ENCODE peak calls at places on chromosomes 6 and 20, in four cellular contexts. W is HepG2, H is K562, C is H1. M is an unnamed sample.

GRCh38 chr6:140185991-140186390 is 811.5 kb upstream of the CITED2 start:
- DNase-seq in W (no peak), H (no peak), C (no peak), M (no peak)

GRCh38 chr6:119858901-119859300 is 509.3 kb upstream of the MAN1A1 start:
- DNase-seq in W (no peak), H (no peak), C (no peak), M (no peak)

GRCh38 chr6:55875420-55875819 is at the start of gene BMP5:
- DNase-seq in W (no peak), H (no peak), C (no peak), M (no peak)

GRCh38 chr6:167791036-167791779 is 35.5 kb upstream of the AFDN start:
- DNase-seq in W (peak), H (no peak), C (no peak), M (no peak)

GRCh38 chr20:62938105-62938888 is at the start of gene GID8:
- DNase-seq in W (peak), H (no peak), C (no peak), M (no peak)

GRCh38 chr6:36184311-36184710 is 12.2 kb upstream of the BRPF3 start:
- DNase-seq in W (no peak), H (no peak), C (no peak), M (no peak)

GRCh38 chr6:4603856-4604369 is 172.3 kb upstream of the CDYL start:
- DNase-seq in W (no peak), H (no peak), C (no peak), M (no peak)

GRCh38 chr6:48765352-48765961 is 654.5 kb upstream of the PTCHD4 start:
- DNase-seq in W (peak), H (no peak), C (peak), M (no peak)

GRCh38 chr6:72620866-72621242 is 1.0 kb upstream of the KCNQ5 start:
- DNase-seq in W (no peak), H (no peak), C (no peak), M (no peak)

GRCh38 chr6:13859871-13860555 is 45.7 kb upstream of the MCUR1 start:
- DNase-seq in W (no peak), H (no peak), C (no peak), M (no peak)

GRCh38 chr6:57174511-57174907 is 2.4 kb downstream of the BAG2 start:
- DNase-seq in W (no peak), H (no peak), C (no peak), M (no peak)

GRCh38 chr20:63159826-63160640 is 55.9 kb downstream of the YTHDF1 start:
- DNase-seq in W (no peak), H (no peak), C (no peak), M (no peak)

DNA sequence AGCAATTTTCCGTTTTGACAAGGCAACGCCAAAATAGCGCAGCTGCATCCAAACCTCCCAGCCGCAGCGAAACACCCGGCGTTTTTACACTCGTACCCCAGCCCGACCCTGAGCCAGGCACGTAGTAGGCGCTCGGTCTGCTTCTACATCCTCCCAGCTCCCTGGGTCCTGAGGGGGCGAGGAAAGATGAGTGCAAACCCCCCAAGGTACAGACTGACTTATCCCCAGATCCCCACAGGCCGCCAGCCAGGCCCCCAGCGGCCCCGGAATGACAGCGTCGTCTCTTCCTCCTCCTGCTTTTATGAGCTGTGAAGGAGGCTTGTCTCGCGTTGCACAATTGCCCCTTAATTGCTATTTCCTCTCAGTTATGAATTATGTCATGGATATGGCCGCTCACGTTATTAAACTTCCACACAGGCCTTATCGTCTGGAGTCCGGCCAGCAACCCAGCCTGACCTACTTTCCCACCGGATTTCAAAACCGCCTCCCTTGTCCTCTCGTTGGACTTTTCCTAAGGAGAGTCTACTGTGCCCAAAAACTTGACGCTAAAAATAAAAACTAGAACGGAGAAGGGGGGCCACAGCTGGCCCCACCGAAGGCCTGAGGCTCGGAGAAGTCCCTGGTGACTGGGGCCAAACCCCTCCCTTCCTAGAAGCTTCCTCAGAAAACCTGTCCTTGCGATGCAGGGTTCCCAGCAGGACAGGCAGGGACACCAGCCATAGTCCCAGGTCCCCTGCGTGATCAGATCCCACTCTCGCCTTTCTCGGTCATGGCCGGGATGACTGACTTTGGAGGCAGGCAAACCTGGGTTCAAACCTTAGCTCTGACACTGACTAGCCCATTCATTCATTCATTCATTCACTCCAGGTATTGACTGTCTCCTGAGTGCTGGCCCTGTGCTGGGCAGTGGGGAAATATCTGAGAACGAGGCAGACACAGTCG is 130.9 kb upstream of the PTPN1 start:
- DNase-seq in W (no peak), H (no peak), C (no peak), M (no peak)
- TF ChIP-seq EP300 in W (no peak), H (no peak), C (no peak), M (no peak)

GRCh38 chr6:43771210-43771857 is 1.3 kb downstream of the VEGFA start:
- DNase-seq in W (peak), H (peak), C (no peak), M (no peak)
- TF ChIP-seq SRF in W (no peak), H (no peak), C (no peak), M (no peak)

GRCh38 chr6:20870493-20870892 is 336.2 kb downstream of the CDKAL1 start:
- DNase-seq in W (no peak), H (no peak), C (no peak), M (no peak)
- TF ChIP-seq EP300 in W (no peak), H (no peak), C (no peak), M (no peak)

GRCh38 chr20:60177080-60177479 is 218.9 kb downstream of the CDH26 start:
- DNase-seq in W (no peak), H (no peak), C (no peak), M (no peak)
- TF ChIP-seq SRF in W (no peak), H (no peak), C (no peak), M (no peak)

DNA sequence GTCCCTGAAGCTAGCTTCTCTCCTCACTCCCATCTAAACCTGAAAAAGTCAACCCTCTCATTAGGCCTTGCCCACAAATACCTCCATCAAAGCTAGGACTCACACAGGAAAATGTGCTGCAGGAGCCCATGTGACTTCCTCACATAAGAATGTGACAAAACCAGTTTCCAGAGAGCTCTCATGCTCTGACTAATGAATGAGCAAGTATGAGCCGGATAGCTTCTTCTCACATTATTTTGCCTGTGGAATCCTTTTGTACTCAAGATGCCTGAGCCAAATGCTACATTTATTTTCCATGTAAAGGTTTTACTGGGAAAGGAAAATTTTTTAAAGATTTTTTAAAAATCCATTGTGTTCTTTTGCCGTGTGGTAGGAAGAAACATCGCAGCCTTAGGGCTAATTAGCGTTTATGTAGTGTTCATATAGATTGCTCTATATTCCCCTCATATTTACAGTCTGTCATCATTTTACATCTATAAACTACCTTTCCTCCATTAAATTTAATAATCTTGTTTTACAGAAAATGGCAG is 68.6 kb upstream of the CCN6 start:
- DNase-seq in W (no peak), H (no peak), C (peak), M (no peak)
- TF ChIP-seq EP300 in W (no peak), H (no peak), C (no peak), M (no peak)

GRCh38 chr6:74409447-74409846 is 713.4 kb downstream of the CD109 start:
- DNase-seq in W (peak), H (no peak), C (no peak), M (no peak)
- TF ChIP-seq SRF in W (no peak), H (no peak), C (no peak), M (no peak)

DNA sequence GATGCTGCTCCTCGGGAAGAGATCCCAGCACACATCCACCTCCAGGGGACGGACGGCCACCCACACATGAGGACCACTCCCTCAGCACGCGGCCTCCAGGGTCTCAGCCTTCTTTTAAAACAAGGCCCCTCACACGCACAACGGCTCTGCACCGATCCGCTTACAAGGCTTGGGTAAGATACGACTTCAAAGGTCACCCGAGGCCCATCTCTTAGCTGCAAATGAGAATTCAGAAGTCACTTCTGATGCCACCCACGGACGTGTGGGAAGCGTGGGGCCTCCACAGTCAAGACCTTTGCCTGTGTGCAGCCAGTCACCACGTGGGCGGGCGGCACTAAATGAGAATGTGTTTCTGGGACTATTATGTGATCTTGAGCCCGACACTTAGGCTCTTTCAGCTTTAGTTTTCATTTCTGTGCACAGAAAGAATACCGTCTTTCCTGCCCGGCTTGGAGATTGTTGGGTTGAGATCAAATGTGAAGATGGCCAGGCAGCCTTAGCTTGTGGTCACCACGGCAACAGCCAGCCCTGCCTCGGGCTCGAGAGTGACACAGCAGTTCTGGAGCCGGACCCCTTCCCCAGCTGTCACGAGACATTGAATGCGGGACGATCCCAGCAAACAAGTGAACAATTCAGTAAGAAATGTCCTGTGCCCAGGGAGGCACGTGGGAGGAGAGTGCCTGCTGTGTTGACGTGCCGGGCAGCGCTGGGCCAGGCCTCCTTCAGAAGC is 91.6 kb downstream of the RAMACL start:
- DNase-seq in W (no peak), H (no peak), C (no peak), M (no peak)
- TF ChIP-seq EP300 in W (no peak), H (no peak), C (no peak), M (no peak)

M was measured in GM12878.